ENCODE peak calls at places on chromosomes 3 and 15, in six cellular contexts. One of them, this sample, is unnamed.

GRCh38 chr15:46441294-46442062 is 806.6 kb downstream of the SQOR start:
- DNase-seq in HL-60: no peak
- DNase-seq in colonic mucosa: no peak
- DNase-seq in left ventricle myocardium inferior: no peak
- DNase-seq in lung: no peak
- DNase-seq in neural progenitor cell: peak; percentile 25
- DNase-seq in this sample: no peak

GRCh38 chr15:55420171-55420871 is 12.0 kb downstream of the PIERCE2 start:
- DNase-seq in HL-60: no peak
- DNase-seq in colonic mucosa: no peak
- DNase-seq in left ventricle myocardium inferior: no peak
- DNase-seq in lung: no peak
- DNase-seq in neural progenitor cell: no peak
- DNase-seq in this sample: no peak

GRCh38 chr3:4977001-4977888 is 2.0 kb upstream of the BHLHE40 start:
- DNase-seq in HL-60: peak; percentile 91
- DNase-seq in colonic mucosa: peak; percentile 83
- DNase-seq in left ventricle myocardium inferior: peak; percentile 91
- DNase-seq in lung: peak; percentile 83
- DNase-seq in neural progenitor cell: peak; percentile 64
- DNase-seq in this sample: peak; percentile 91

GRCh38 chr15:31502541-31503229 is 176.1 kb downstream of the KLF13 start:
- DNase-seq in HL-60: no peak
- DNase-seq in colonic mucosa: peak; percentile 12
- DNase-seq in left ventricle myocardium inferior: no peak
- DNase-seq in lung: peak; percentile 20
- DNase-seq in neural progenitor cell: no peak
- DNase-seq in this sample: no peak

GRCh38 chr3:120796944-120797343 is 54.4 kb downstream of the GTF2E1 start:
- DNase-seq in HL-60: no peak
- DNase-seq in colonic mucosa: no peak
- DNase-seq in left ventricle myocardium inferior: no peak
- DNase-seq in lung: no peak
- DNase-seq in neural progenitor cell: no peak
- DNase-seq in this sample: no peak

GRCh38 chr3:117752984-117753717 is 1043.6 kb downstream of the TUSC7 start:
- DNase-seq in HL-60: no peak
- DNase-seq in colonic mucosa: no peak
- DNase-seq in left ventricle myocardium inferior: no peak
- DNase-seq in lung: no peak
- DNase-seq in neural progenitor cell: no peak
- DNase-seq in this sample: no peak

GRCh38 chr3:11509175-11510000 is 134.3 kb downstream of the VGLL4 start:
- DNase-seq in HL-60: no peak
- DNase-seq in colonic mucosa: peak; percentile 56
- DNase-seq in left ventricle myocardium inferior: peak; percentile 70
- DNase-seq in lung: peak; percentile 52
- DNase-seq in neural progenitor cell: peak; percentile 60
- DNase-seq in this sample: no peak

GRCh38 chr3:169478566-169479313 is 184.8 kb downstream of the MECOM start:
- DNase-seq in HL-60: no peak
- DNase-seq in colonic mucosa: no peak
- DNase-seq in left ventricle myocardium inferior: no peak
- DNase-seq in lung: no peak
- DNase-seq in neural progenitor cell: no peak
- DNase-seq in this sample: no peak

GRCh38 chr3:125351814-125352456 is 23.2 kb downstream of the ZNF148 start:
- DNase-seq in HL-60: no peak
- DNase-seq in colonic mucosa: no peak
- DNase-seq in left ventricle myocardium inferior: no peak
- DNase-seq in lung: no peak
- DNase-seq in neural progenitor cell: no peak
- DNase-seq in this sample: no peak

GRCh38 chr3:71659758-71660666 is 65.2 kb downstream of the EIF4E3 start:
- DNase-seq in HL-60: no peak
- DNase-seq in colonic mucosa: no peak
- DNase-seq in left ventricle myocardium inferior: no peak
- DNase-seq in lung: no peak
- DNase-seq in neural progenitor cell: no peak
- DNase-seq in this sample: no peak

GRCh38 chr3:168088106-168088722 is 7.5 kb downstream of the GOLIM4 start:
- DNase-seq in HL-60: no peak
- DNase-seq in colonic mucosa: peak; percentile 61
- DNase-seq in left ventricle myocardium inferior: no peak
- DNase-seq in lung: no peak
- DNase-seq in neural progenitor cell: peak; percentile 15
- DNase-seq in this sample: no peak

GRCh38 chr3:65828706-65829105 is 210.0 kb downstream of the MAGI1 start:
- DNase-seq in HL-60: no peak
- DNase-seq in colonic mucosa: no peak
- DNase-seq in left ventricle myocardium inferior: no peak
- DNase-seq in lung: no peak
- DNase-seq in neural progenitor cell: no peak
- DNase-seq in this sample: no peak

GRCh38 chr3:129343643-129344360 is 65.1 kb downstream of the HMCES start:
- DNase-seq in HL-60: peak; percentile 16
- DNase-seq in colonic mucosa: peak; percentile 32
- DNase-seq in left ventricle myocardium inferior: no peak
- DNase-seq in lung: no peak
- DNase-seq in neural progenitor cell: peak; percentile 77
- DNase-seq in this sample: peak; percentile 63

GRCh38 chr15:32029409-32029861 is 880 bp upstream of the CHRNA7 start:
- DNase-seq in HL-60: no peak
- DNase-seq in colonic mucosa: peak; percentile 49
- DNase-seq in left ventricle myocardium inferior: no peak
- DNase-seq in lung: no peak
- DNase-seq in neural progenitor cell: peak; percentile 80
- DNase-seq in this sample: no peak

GRCh38 chr3:102529452-102529851 is 94.6 kb downstream of the ZPLD1 start:
- DNase-seq in HL-60: no peak
- DNase-seq in colonic mucosa: no peak
- DNase-seq in left ventricle myocardium inferior: no peak
- DNase-seq in lung: no peak
- DNase-seq in neural progenitor cell: peak; percentile 41
- DNase-seq in this sample: no peak

GRCh38 chr15:81863157-81863556 is 182.7 kb downstream of the MEX3B start:
- DNase-seq in HL-60: no peak
- DNase-seq in colonic mucosa: no peak
- DNase-seq in left ventricle myocardium inferior: no peak
- DNase-seq in lung: no peak
- DNase-seq in neural progenitor cell: no peak
- DNase-seq in this sample: no peak

GRCh38 chr3:112116777-112117186 is 16.3 kb downstream of the GCSAM start:
- DNase-seq in HL-60: no peak
- DNase-seq in colonic mucosa: no peak
- DNase-seq in left ventricle myocardium inferior: peak; percentile 27
- DNase-seq in lung: no peak
- DNase-seq in neural progenitor cell: peak; percentile 5
- DNase-seq in this sample: no peak

GRCh38 chr3:64392001-64392400 is 166.7 kb upstream of the PRICKLE2 start:
- DNase-seq in HL-60: no peak
- DNase-seq in colonic mucosa: no peak
- DNase-seq in left ventricle myocardium inferior: no peak
- DNase-seq in lung: no peak
- DNase-seq in neural progenitor cell: no peak
- DNase-seq in this sample: no peak

GRCh38 chr3:76405196-76405595 is 619.8 kb upstream of the ZNF717 start:
- DNase-seq in HL-60: no peak
- DNase-seq in colonic mucosa: no peak
- DNase-seq in left ventricle myocardium inferior: no peak
- DNase-seq in lung: no peak
- DNase-seq in neural progenitor cell: no peak
- DNase-seq in this sample: no peak

GRCh38 chr3:165195628-165196576 is at the start of gene SLITRK3:
- DNase-seq in HL-60: no peak
- DNase-seq in colonic mucosa: no peak
- DNase-seq in left ventricle myocardium inferior: no peak
- DNase-seq in lung: no peak
- DNase-seq in neural progenitor cell: peak; percentile 47
- DNase-seq in this sample: no peak

GRCh38 chr3:35276616-35277015 is 362.7 kb upstream of the ARPP21 start:
- DNase-seq in HL-60: no peak
- DNase-seq in colonic mucosa: no peak
- DNase-seq in left ventricle myocardium inferior: no peak
- DNase-seq in lung: no peak
- DNase-seq in neural progenitor cell: no peak
- DNase-seq in this sample: no peak

GRCh38 chr3:48708481-48708889 is 8.5 kb downstream of the IP6K2 start:
- DNase-seq in HL-60: no peak
- DNase-seq in colonic mucosa: no peak
- DNase-seq in left ventricle myocardium inferior: no peak
- DNase-seq in lung: no peak
- DNase-seq in neural progenitor cell: no peak
- DNase-seq in this sample: no peak

GRCh38 chr3:87509401-87509800 is 233.0 kb upstream of the POU1F1 start:
- DNase-seq in HL-60: no peak
- DNase-seq in colonic mucosa: no peak
- DNase-seq in left ventricle myocardium inferior: no peak
- DNase-seq in lung: no peak
- DNase-seq in neural progenitor cell: peak; percentile 31
- DNase-seq in this sample: no peak

GRCh38 chr3:150235799-150236198 is 172.3 kb upstream of the TSC22D2 start:
- DNase-seq in HL-60: no peak
- DNase-seq in colonic mucosa: no peak
- DNase-seq in left ventricle myocardium inferior: no peak
- DNase-seq in lung: no peak
- DNase-seq in neural progenitor cell: no peak
- DNase-seq in this sample: no peak

DNA sequence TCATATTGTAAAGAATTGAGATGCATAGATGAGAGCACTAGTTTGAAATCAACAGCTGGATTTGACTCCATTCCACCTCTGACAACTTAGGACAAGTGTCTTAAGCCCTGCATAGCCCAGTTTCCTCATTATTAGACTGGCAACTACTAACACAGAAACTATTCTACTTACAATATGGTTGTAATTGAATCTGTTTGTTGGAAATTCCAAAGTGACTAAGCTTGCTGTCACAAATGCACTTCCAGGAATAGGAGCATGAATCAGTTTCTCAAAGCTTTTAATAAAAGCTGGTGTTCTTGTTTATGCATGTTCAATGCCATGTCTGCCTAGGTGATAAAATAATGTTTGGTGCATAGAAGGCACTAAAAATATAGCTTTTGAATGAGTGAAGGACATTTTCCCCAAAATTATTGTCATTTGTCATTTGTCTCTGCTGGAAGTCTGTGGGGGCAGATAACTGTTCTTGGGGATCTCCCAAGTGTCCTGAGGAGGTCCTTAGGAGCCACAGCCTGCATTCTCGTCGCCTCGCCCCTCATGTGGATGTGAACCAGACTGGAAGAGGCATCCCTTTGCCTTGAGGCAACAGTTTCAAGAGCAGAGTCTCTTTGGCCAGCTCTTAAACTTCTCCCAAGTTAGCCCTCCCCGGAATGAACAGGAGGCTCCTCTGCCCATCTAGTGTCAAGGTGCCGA is 40.4 kb upstream of the CD47 start:
- DNase-seq in HL-60: no peak
- DNase-seq in colonic mucosa: no peak
- DNase-seq in left ventricle myocardium inferior: no peak
- DNase-seq in lung: no peak
- DNase-seq in neural progenitor cell: no peak
- DNase-seq in this sample: no peak
- H3K27ac ChIP-seq in HL-60: peak overlapping the region; percentile 64
- H3K27ac ChIP-seq in colonic mucosa: no peak overlapping the region
- H3K27ac ChIP-seq in left ventricle myocardium inferior: no peak overlapping the region
- H3K27ac ChIP-seq in lung: peak overlapping the region; percentile 4
- H3K27ac ChIP-seq in neural progenitor cell: no peak overlapping the region
- H3K27ac ChIP-seq in this sample: no peak overlapping the region

DNA sequence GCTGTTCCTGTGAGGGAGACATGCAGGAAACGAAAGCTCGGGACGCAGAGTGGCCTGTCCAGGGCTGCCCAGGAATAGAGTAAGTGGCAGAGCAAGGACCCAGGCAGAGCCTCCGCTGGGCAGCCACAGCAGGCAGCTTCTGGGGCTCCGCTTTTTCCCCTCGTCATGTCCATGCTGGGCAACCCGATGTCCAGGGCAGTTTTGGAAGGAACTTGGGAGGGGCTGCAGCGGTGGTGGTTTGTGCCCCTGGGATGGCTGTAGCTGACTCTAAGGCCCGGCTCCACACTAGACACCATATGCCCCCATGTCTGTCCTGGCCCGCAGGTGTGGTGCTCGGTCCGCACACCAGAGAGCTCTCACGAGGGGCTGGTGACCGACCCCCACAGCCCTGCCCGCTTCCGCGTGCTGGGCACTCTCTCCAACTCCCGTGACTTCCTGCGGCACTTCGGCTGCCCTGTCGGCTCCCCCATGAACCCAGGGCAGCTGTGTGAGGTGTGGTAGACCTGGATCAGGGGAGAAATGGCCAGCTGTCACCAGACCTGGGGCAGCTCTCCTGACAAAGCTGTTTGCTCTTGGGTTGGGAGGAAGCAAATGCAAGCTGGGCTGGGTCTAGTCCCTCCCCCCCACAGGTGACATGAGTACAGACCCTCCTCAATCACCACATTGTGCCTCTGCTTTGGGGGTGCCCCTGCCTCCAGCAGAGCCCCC is 7.1 kb upstream of the PSMD2 start:
- DNase-seq in HL-60: no peak
- DNase-seq in colonic mucosa: no peak
- DNase-seq in left ventricle myocardium inferior: no peak
- DNase-seq in lung: no peak
- DNase-seq in neural progenitor cell: no peak
- DNase-seq in this sample: no peak
- H3K4me3 ChIP-seq in HL-60: no peak overlapping the region
- H3K4me3 ChIP-seq in colonic mucosa: no peak overlapping the region
- H3K4me3 ChIP-seq in left ventricle myocardium inferior: no peak overlapping the region
- H3K4me3 ChIP-seq in lung: no peak overlapping the region
- H3K4me3 ChIP-seq in neural progenitor cell: no peak overlapping the region
- H3K4me3 ChIP-seq in this sample: no peak overlapping the region

DNA sequence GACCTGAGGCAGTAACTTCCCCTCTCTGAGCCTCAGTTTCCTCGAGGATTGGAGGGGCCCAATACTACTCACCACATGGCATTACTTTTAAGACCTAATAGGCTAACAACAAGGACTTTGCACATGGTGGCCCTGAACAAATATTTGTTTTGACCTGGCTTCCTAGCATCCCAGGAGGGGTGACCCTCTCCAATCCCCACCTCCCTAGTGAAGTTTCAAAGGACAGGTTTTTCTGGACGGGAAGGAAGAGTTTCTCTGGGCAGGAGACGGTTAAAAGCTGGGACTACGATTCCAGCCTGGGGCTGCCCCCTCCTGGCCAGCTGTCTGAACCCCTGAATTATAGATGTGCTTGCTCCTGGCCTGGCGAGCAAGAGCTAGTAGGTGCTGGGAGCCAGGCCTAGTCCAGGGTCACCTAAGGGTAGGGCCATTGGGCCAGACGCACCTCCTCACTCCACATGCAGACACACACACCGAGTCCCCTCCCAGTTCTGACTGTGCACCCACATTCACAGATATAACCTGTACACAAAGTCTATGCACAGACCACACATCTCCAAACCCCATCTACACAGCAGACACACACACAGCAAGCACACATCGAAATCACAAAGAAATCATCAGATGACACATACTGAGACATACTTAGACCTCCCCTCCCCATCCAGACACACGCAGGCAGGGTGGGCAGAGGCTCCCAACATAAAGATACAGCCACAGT is 2.7 kb upstream of the ISL2 start:
- DNase-seq in HL-60: no peak
- DNase-seq in colonic mucosa: no peak
- DNase-seq in left ventricle myocardium inferior: no peak
- DNase-seq in lung: no peak
- DNase-seq in neural progenitor cell: peak; percentile 60
- DNase-seq in this sample: no peak
- TF ChIP-seq CTCF in HL-60: no peak
- TF ChIP-seq CTCF in colonic mucosa: no peak
- TF ChIP-seq CTCF in left ventricle myocardium inferior: no peak
- TF ChIP-seq CTCF in lung: no peak
- TF ChIP-seq CTCF in neural progenitor cell: peak; percentile 53
- TF ChIP-seq CTCF in this sample: peak; percentile 7

GRCh38 chr3:51396401-51396800 is 5.3 kb downstream of the RBM15B start:
- DNase-seq in HL-60: no peak
- DNase-seq in colonic mucosa: no peak
- DNase-seq in left ventricle myocardium inferior: no peak
- DNase-seq in lung: no peak
- DNase-seq in neural progenitor cell: no peak
- DNase-seq in this sample: no peak
- H3K27ac ChIP-seq in HL-60: no peak overlapping the region
- H3K27ac ChIP-seq in colonic mucosa: no peak overlapping the region
- H3K27ac ChIP-seq in left ventricle myocardium inferior: peak overlapping the region; percentile 52
- H3K27ac ChIP-seq in lung: no peak overlapping the region
- H3K27ac ChIP-seq in neural progenitor cell: peak overlapping the region; percentile 35
- H3K27ac ChIP-seq in this sample: no peak overlapping the region